ENCODE peak calls at places on chromosomes 5 and 9, in six cellular contexts. C is DND-41; K is activated effector memory CD4-positive, alpha-beta T cell treated with Interleukin-2 at 50 U/mL for 16 hours; B is RKO; E is colonic mucosa; O is AG09319. V is an unnamed sample.

GRCh38 chr9:114005371-114006154 is 72.5 kb downstream of the AMBP start:
- DNase-seq in C (no peak), K (no peak), B (no peak), E (no peak), O (no peak), V (no peak)

GRCh38 chr5:4639959-4640358 is 500.2 kb upstream of the ADAMTS16 start:
- DNase-seq in C (peak), K (no peak), B (no peak), E (no peak), O (no peak), V (no peak)

GRCh38 chr9:5909999-5910398 is 19.3 kb downstream of the MLANA start:
- DNase-seq in C (no peak), K (no peak), B (peak), E (no peak), O (no peak), V (no peak)

GRCh38 chr5:155147222-155147621 is 133.7 kb downstream of the KIF4B start:
- DNase-seq in C (no peak), K (no peak), B (peak), E (no peak), O (no peak), V (no peak)

GRCh38 chr5:134526483-134527155 is 1.1 kb downstream of the JADE2 start:
- DNase-seq in C (peak), K (peak), B (peak), E (peak), O (no peak), V (peak)

GRCh38 chr5:125311743-125312142 is 565.3 kb upstream of the ZNF608 start:
- DNase-seq in C (no peak), K (no peak), B (peak), E (no peak), O (peak), V (no peak)

GRCh38 chr5:34898258-34898895 is 16.9 kb downstream of the RAD1 start:
- DNase-seq in C (peak), K (peak), B (peak), E (peak), O (peak), V (peak)

GRCh38 chr9:132364068-132364467 is 9.3 kb upstream of the SETX start:
- DNase-seq in C (no peak), K (no peak), B (no peak), E (no peak), O (no peak), V (no peak)

GRCh38 chr9:134410078-134410834 is 84.0 kb downstream of the RXRA start:
- DNase-seq in C (no peak), K (no peak), B (no peak), E (peak), O (no peak), V (no peak)

GRCh38 chr5:60687927-60688720 is 11.8 kb downstream of the DEPDC1B start:
- DNase-seq in C (no peak), K (no peak), B (peak), E (no peak), O (no peak), V (no peak)

GRCh38 chr5:51156222-51156621 is 227.0 kb upstream of the ISL1 start:
- DNase-seq in C (no peak), K (no peak), B (no peak), E (no peak), O (no peak), V (no peak)

GRCh38 chr9:107530682-107531081 is 41.1 kb upstream of the KLF4 start:
- DNase-seq in C (no peak), K (no peak), B (no peak), E (no peak), O (no peak), V (no peak)

GRCh38 chr5:43619380-43619779 is 16.4 kb downstream of the NNT start:
- DNase-seq in C (no peak), K (no peak), B (no peak), E (no peak), O (no peak), V (no peak)